ENCODE peak calls at places on chromosomes 2 and 18, in eight cellular contexts. C, G, V, U, O, T, N and L are unnamed samples.
A peak's percentile ranks its signal among the peaks of the same experiment; 100 is the strongest.

GRCh38 chr2:65856423-65856822 is 424.0 kb upstream of the SPRED2 start:
- DNase-seq in C (no peak), G (no peak), V (no peak), U (no peak), O (no peak), T (no peak), N (no peak), L (no peak)

GRCh38 chr2:36549063-36549662 is 48.8 kb downstream of the FEZ2 start:
- DNase-seq in C (peak; percentile 37), G (no peak), V (no peak), U (no peak), O (no peak), T (no peak), N (peak; percentile 70), L (no peak)

GRCh38 chr2:107412209-107412904 is 414.3 kb upstream of the RGPD4 start:
- DNase-seq in C (no peak), G (no peak), V (no peak), U (no peak), O (no peak), T (no peak), N (peak; percentile 86), L (no peak)

GRCh38 chr2:199458806-199459285 is 1.1 kb upstream of the SATB2 start:
- DNase-seq in C (no peak), G (no peak), V (no peak), U (no peak), O (no peak), T (peak; percentile 26), N (peak; percentile 68), L (peak; percentile 58)

GRCh38 chr18:31679133-31679731 is 5.1 kb downstream of the B4GALT6 start:
- DNase-seq in C (no peak), G (no peak), V (no peak), U (no peak), O (no peak), T (no peak), N (peak; percentile 85), L (no peak)

GRCh38 chr2:21220930-21221329 is 97.2 kb downstream of the TDRD15 start:
- DNase-seq in C (no peak), G (no peak), V (no peak), U (no peak), O (no peak), T (no peak), N (no peak), L (peak; percentile 20)

GRCh38 chr18:22427797-22428549 is 10.3 kb upstream of the CTAGE1 start:
- DNase-seq in C (no peak), G (no peak), V (no peak), U (no peak), O (no peak), T (no peak), N (no peak), L (peak; percentile 46)

GRCh38 chr2:239167766-239168444 is 232.9 kb downstream of the HDAC4 start:
- DNase-seq in C (peak; percentile 13), G (peak; percentile 46), V (no peak), U (no peak), O (no peak), T (no peak), N (no peak), L (no peak)

GRCh38 chr2:232393556-232393955 is 13.1 kb upstream of the ALPG start:
- DNase-seq in C (no peak), G (no peak), V (no peak), U (no peak), O (no peak), T (no peak), N (no peak), L (no peak)

GRCh38 chr2:70396589-70396988 is 94.7 kb upstream of the FAM136A start:
- DNase-seq in C (no peak), G (no peak), V (no peak), U (no peak), O (no peak), T (no peak), N (no peak), L (no peak)

GRCh38 chr2:200399046-200399445 is 92.6 kb downstream of the SPATS2L start:
- DNase-seq in C (no peak), G (no peak), V (no peak), U (no peak), O (no peak), T (no peak), N (peak; percentile 93), L (no peak)

GRCh38 chr18:12236934-12237832 is 17.0 kb upstream of the CIDEA start:
- DNase-seq in C (peak; percentile 76), G (peak; percentile 86), V (peak; percentile 62), U (peak; percentile 68), O (peak; percentile 58), T (peak; percentile 62), N (peak; percentile 68), L (peak; percentile 90)

GRCh38 chr2:98913916-98914712 is 21.9 kb downstream of the CRACDL start:
- DNase-seq in C (no peak), G (peak; percentile 56), V (no peak), U (no peak), O (no peak), T (no peak), N (no peak), L (no peak)

GRCh38 chr2:86631846-86632485 is 8.3 kb upstream of the RNF103 start:
- DNase-seq in C (no peak), G (no peak), V (no peak), U (no peak), O (no peak), T (no peak), N (no peak), L (no peak)

GRCh38 chr18:7945882-7946281 is 378.8 kb downstream of the PTPRM start:
- DNase-seq in C (no peak), G (no peak), V (peak; percentile 58), U (no peak), O (no peak), T (no peak), N (peak; percentile 95), L (peak; percentile 32)

GRCh38 chr2:117832905-117833613 is 18.6 kb downstream of the DDX18 start:
- DNase-seq in C (peak; percentile 40), G (no peak), V (peak; percentile 12), U (no peak), O (no peak), T (no peak), N (peak; percentile 50), L (no peak)

GRCh38 chr2:54065411-54065810 is 50.0 kb upstream of the ACYP2 start:
- DNase-seq in C (no peak), G (no peak), V (no peak), U (no peak), O (no peak), T (no peak), N (peak; percentile 92), L (no peak)

GRCh38 chr2:54902763-54903162 is 147.5 kb downstream of the RTN4 start:
- DNase-seq in C (no peak), G (no peak), V (no peak), U (no peak), O (no peak), T (no peak), N (no peak), L (no peak)

GRCh38 chr2:101518470-101519172 is 43.7 kb upstream of the RFX8 start:
- DNase-seq in C (no peak), G (peak; percentile 70), V (peak; percentile 48), U (no peak), O (no peak), T (no peak), N (peak; percentile 74), L (peak; percentile 69)

GRCh38 chr2:200396726-200397348 is 90.3 kb downstream of the SPATS2L start:
- DNase-seq in C (no peak), G (no peak), V (no peak), U (no peak), O (no peak), T (no peak), N (peak; percentile 61), L (no peak)

GRCh38 chr18:55509631-55510372 is 78.2 kb downstream of the TCF4 start:
- DNase-seq in C (no peak), G (no peak), V (no peak), U (peak; percentile 77), O (no peak), T (no peak), N (peak; percentile 95), L (no peak)

GRCh38 chr2:120508581-120509041 is 162.7 kb downstream of the INHBB start:
- DNase-seq in C (no peak), G (peak; percentile 76), V (no peak), U (no peak), O (no peak), T (no peak), N (peak; percentile 59), L (no peak)

GRCh38 chr18:11810379-11810778 is 40.8 kb upstream of the CHMP1B start:
- DNase-seq in C (no peak), G (no peak), V (no peak), U (no peak), O (no peak), T (no peak), N (no peak), L (no peak)

GRCh38 chr2:187263675-187264580 is 184.1 kb downstream of the CALCRL start:
- DNase-seq in C (no peak), G (no peak), V (no peak), U (no peak), O (no peak), T (no peak), N (no peak), L (no peak)

GRCh38 chr2:38184964-38185603 is 109.1 kb upstream of the CYP1B1 start:
- DNase-seq in C (no peak), G (no peak), V (no peak), U (no peak), O (no peak), T (no peak), N (peak; percentile 63), L (no peak)

GRCh38 chr2:127810156-127810636 is 775 bp downstream of the WDR33 start:
- DNase-seq in C (no peak), G (no peak), V (no peak), U (no peak), O (no peak), T (no peak), N (peak; percentile 37), L (peak; percentile 22)